ENCODE peak calls at places on chromosomes 3 and 15, in nine cellular contexts. S is IMR-90, D is fibroblast of the aortic adventitia, M is transverse colon, B is mucosa of descending colon, X is esophagus squamous epithelium, J is fibroblast of mammary gland, V is epithelial cell of esophagus, T is Peyer's patch. N is an unnamed sample.

GRCh38 chr3:135041586-135041985 is 246.5 kb downstream of the EPHB1 start:
- DNase-seq in D (no peak), X (no peak), V (no peak), J (peak; percentile 19), S (peak; percentile 2), M (no peak), B (no peak), T (no peak), N (peak; percentile 24)

GRCh38 chr3:115068799-115069198 is 78.3 kb downstream of the ZBTB20 start:
- DNase-seq in X (no peak), S (no peak), T (no peak), V (no peak), D (no peak), J (no peak), M (no peak), B (no peak), N (no peak)

GRCh38 chr3:152302521-152303021 is 33.8 kb downstream of the MBNL1 start:
- DNase-seq in X (no peak), T (peak; percentile 71), B (no peak), V (no peak), M (peak; percentile 55), S (peak; percentile 90), J (peak; percentile 93), D (peak; percentile 93), N (peak; percentile 97)

GRCh38 chr3:37779289-37780152 is 82.2 kb upstream of the CTDSPL start:
- DNase-seq in B (peak; percentile 27), S (peak; percentile 82), J (peak; percentile 83), V (peak; percentile 79), M (no peak), T (peak; percentile 58), D (peak; percentile 87), X (no peak), N (peak; percentile 82)

GRCh38 chr3:193963808-193964516 is 172.0 kb upstream of the HES1 start:
- DNase-seq in B (no peak), S (no peak), M (no peak), D (no peak), V (no peak), J (no peak), X (no peak), T (no peak), N (no peak)

GRCh38 chr3:58013973-58014649 is 5.9 kb downstream of the FLNB start:
- DNase-seq in X (no peak), B (no peak), T (no peak), J (peak; percentile 94), D (peak; percentile 98), S (peak; percentile 90), V (no peak), M (peak; percentile 30), N (peak; percentile 98)

GRCh38 chr15:64894395-64895056 is 17.2 kb upstream of the ANKDD1A start:
- DNase-seq in J (no peak), M (peak; percentile 84), S (no peak), D (no peak), B (peak; percentile 67), T (peak; percentile 93), X (peak; percentile 27), V (no peak), N (no peak)

GRCh38 chr3:12194209-12194608 is 35.5 kb upstream of the TIMP4 start:
- DNase-seq in B (no peak), T (no peak), X (no peak), S (peak; percentile 92), V (peak; percentile 81), J (peak; percentile 99), D (peak; percentile 91), M (no peak), N (peak; percentile 89)

GRCh38 chr3:134372405-134373277 is 1.6 kb downstream of the AMOTL2 start:
- DNase-seq in D (peak; percentile 48), S (peak; percentile 30), V (no peak), J (no peak), X (no peak), M (no peak), B (no peak), T (peak; percentile 14), N (peak; percentile 62)

GRCh38 chr15:26869628-26870027 is 2.8 kb downstream of the GABRA5 start:
- DNase-seq in J (no peak), D (no peak), S (no peak), B (no peak), V (no peak), X (no peak), M (no peak), T (no peak), N (no peak)

GRCh38 chr15:26870346-26870745 is 3.5 kb downstream of the GABRA5 start:
- DNase-seq in D (no peak), J (no peak), X (no peak), M (no peak), V (no peak), T (no peak), B (no peak), S (no peak), N (no peak)

GRCh38 chr15:26867199-26868007 is 541 bp downstream of the GABRA5 start:
- DNase-seq in M (no peak), B (no peak), X (no peak), D (no peak), S (no peak), J (no peak), T (no peak), V (no peak), N (peak; percentile 10)

GRCh38 chr15:26866298-26867198 is at the start of gene GABRA5:
- DNase-seq in B (no peak), T (no peak), M (no peak), S (peak; percentile 20), X (no peak), V (peak; percentile 24), D (no peak), J (no peak), N (peak; percentile 62)

DNA sequence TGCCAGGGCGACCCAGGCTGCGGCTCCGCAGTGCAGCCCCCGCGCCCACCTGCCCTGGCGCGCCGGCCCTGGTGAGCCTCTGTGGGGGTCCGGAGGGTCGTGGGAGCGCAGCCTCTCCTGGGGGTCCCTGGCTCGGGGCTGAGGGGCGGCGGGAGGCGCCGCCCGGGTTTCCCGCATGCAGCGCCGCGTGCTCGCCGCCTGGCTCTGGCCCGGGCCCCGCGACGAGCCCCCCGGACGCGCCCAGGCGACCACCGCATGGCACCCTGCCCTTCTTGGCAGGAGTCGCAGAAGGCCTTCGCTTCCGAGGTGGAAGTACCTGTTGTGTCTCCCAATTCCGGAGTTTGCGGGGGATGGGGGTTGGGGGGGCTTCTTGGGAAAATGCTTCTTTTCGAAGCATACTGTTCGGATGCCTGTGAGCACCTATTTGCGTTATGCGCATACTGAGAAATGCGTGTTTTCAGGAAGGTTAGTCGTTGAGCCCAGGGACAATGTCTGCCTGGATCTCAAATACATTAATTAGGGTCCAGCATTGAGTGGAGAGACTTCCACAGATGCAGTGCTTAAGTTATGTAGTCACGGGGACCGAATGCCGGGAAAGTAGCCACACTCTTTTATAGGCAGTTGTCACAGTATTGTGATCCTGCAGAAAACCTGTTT is 1.3 kb downstream of the GABRA5 start:
- DNase-seq in X (no peak), S (no peak), V (no peak), B (no peak), M (no peak), J (no peak), T (no peak), D (no peak), N (no peak)
- H3K4me3 ChIP-seq in X (no peak overlapping the region), S (no peak overlapping the region), V (no peak overlapping the region), B (no peak overlapping the region), M (no peak overlapping the region), J (no peak overlapping the region), T (no peak overlapping the region), D (no peak overlapping the region), N (no peak overlapping the region)

GRCh38 chr15:62164500-62165028 is 521 bp downstream of the C2CD4B start:
- DNase-seq in S (no peak), M (peak; percentile 15), V (peak; percentile 5), D (no peak), J (no peak), X (no peak), B (peak; percentile 16), T (no peak), N (no peak)
- TF ChIP-seq CTCF in S (no peak), M (no peak), V (no peak), D (no peak), J (no peak), X (no peak), B (no peak), T (no peak), N (no peak)

GRCh38 chr3:72176537-72177041 is 391.6 kb upstream of the PROK2 start:
- DNase-seq in D (no peak), J (no peak), M (peak; percentile 44), B (no peak), T (peak; percentile 66), V (no peak), S (no peak), X (no peak), N (no peak)

GRCh38 chr3:72179107-72179464 is 394.1 kb upstream of the PROK2 start:
- DNase-seq in M (no peak), B (no peak), T (no peak), V (no peak), X (no peak), S (no peak), J (no peak), D (no peak), N (no peak)

GRCh38 chr3:72175305-72175858 is 390.4 kb upstream of the PROK2 start:
- DNase-seq in V (no peak), T (no peak), M (no peak), X (no peak), B (no peak), S (no peak), J (no peak), D (no peak), N (no peak)

GRCh38 chr3:72178463-72179106 is 393.6 kb upstream of the PROK2 start:
- DNase-seq in D (no peak), B (no peak), S (no peak), M (no peak), J (no peak), T (no peak), V (no peak), X (no peak), N (no peak)

DNA sequence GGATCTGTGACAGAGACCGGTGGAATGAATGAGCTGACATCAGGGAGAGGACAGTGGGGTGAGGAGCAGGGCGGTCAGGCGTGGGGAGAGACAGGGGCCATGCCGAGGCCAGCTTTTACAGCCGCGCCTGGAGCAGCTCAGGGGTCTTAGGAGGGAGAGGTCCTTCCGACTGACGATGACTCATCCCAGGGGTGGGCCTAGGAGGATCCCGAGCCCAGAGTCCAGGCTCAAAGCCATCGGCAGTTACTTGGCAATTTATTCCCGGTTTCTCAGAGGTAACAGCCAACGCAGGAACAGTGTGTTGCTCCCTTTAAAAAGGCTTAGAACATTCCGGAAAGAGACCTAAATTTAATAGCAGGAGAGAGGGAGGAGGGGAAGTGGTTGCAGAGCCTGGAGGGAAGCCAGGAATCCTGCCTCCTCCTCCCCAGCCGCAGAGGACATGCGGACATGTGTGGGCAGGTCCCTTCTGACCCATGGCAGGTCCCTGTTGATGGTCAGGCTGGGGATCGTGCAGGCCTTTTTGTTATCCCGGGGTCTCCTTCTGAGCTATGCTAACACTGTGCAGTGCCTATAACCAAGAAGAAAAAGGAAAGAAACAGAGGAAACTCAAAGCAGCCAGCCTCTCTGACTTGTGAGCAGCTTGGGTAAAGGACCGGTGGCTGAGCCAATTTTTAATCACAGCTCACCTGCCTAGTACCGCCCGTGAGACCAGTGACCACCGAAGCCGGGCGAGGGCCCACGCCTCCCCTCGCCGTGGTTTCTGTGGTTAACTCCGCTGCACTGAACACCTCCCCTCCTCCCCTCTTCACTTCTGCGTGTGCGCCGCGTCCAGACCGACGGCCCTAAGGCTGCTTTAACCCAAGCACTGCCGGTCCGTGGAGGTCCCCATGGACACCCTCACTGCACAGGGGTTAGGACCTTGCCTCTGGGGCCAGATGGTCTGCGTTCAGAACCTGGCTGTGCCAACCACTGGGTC is 392.4 kb upstream of the PROK2 start:
- DNase-seq in S (peak; percentile 13), D (peak; percentile 77), M (peak; percentile 41), J (peak; percentile 86), V (peak; percentile 42), T (no peak), B (peak; percentile 22), X (no peak), N (peak; percentile 74)
- H3K4me3 ChIP-seq in S (no peak overlapping the region), D (no peak overlapping the region), M (no peak overlapping the region), J (no peak overlapping the region), V (no peak overlapping the region), T (peak overlapping the region; percentile 28), B (no peak overlapping the region), X (peak overlapping the region; percentile 16), N (no peak overlapping the region)

GRCh38 chr3:198079771-198080520 is 119.9 kb downstream of the LMLN start:
- DNase-seq in X (no peak), B (peak; percentile 3), T (no peak), D (no peak), M (peak; percentile 9), V (peak; percentile 78), S (peak; percentile 5), J (peak; percentile 7), N (no peak)
- TF ChIP-seq CTCF in X (no peak), B (no peak), T (no peak), D (peak; percentile 0), M (no peak), V (no peak), S (no peak), J (no peak), N (no peak)